ENCODE peak calls at places on chromosomes 16 and 17, in eight cellular contexts. C is cardiac muscle cell, S is thoracic aorta, H is transverse colon, D is mammary epithelial cell, E is HCT116, L is breast epithelium, O is A673. F is an unnamed sample.

GRCh38 chr16:54266363-54266955 is 20.1 kb downstream of the IRX3 start:
- DNase-seq in D (no peak), S (no peak), H (no peak), L (no peak), O (no peak), C (peak; percentile 57), E (no peak), F (no peak)

GRCh38 chr17:16991349-16992009 is 19.6 kb upstream of the TNFRSF13B start:
- DNase-seq in O (peak; percentile 88), L (peak; percentile 54), E (peak; percentile 57), D (peak; percentile 39), H (peak; percentile 90), S (no peak), C (peak; percentile 80), F (peak; percentile 93)

GRCh38 chr17:19539040-19539399 is 5.4 kb downstream of the SLC47A1 start:
- DNase-seq in H (no peak), S (no peak), C (no peak), D (no peak), E (no peak), L (no peak), O (no peak), F (no peak)

GRCh38 chr17:45430738-45431530 is 1.7 kb downstream of the ARHGAP27 start:
- DNase-seq in L (peak; percentile 74), C (peak; percentile 14), H (peak; percentile 88), S (no peak), E (no peak), D (no peak), O (no peak), F (peak; percentile 90)

GRCh38 chr16:11071829-11072228 is 127.5 kb downstream of the CLEC16A start:
- DNase-seq in E (no peak), S (no peak), D (no peak), O (no peak), C (no peak), H (no peak), L (no peak), F (no peak)

GRCh38 chr16:57645691-57646387 is 17.4 kb downstream of the ADGRG1 start:
- DNase-seq in E (no peak), O (no peak), L (peak; percentile 67), C (peak; percentile 63), H (no peak), D (peak; percentile 46), S (no peak), F (no peak)

GRCh38 chr16:50550035-50550434 is 1.8 kb downstream of the NKD1 start:
- DNase-seq in E (no peak), S (no peak), O (no peak), D (no peak), C (no peak), H (no peak), L (no peak), F (no peak)

GRCh38 chr16:86232496-86232895 is 277.8 kb upstream of the FOXF1 start:
- DNase-seq in E (no peak), L (no peak), C (no peak), H (no peak), O (no peak), D (no peak), S (no peak), F (no peak)

GRCh38 chr16:56355786-56356275 is 69.5 kb downstream of the AMFR start:
- DNase-seq in O (no peak), L (no peak), E (no peak), H (peak; percentile 6), S (no peak), D (no peak), C (peak; percentile 9), F (peak; percentile 43)

GRCh38 chr16:68298907-68299515 is 11.7 kb downstream of the SLC7A6OS start:
- DNase-seq in E (no peak), S (no peak), D (peak; percentile 75), L (no peak), O (peak; percentile 94), H (no peak), C (peak; percentile 78), F (peak; percentile 1)

GRCh38 chr17:74427048-74427762 is 4.7 kb upstream of the GPRC5C start:
- DNase-seq in L (peak; percentile 62), H (peak; percentile 85), O (no peak), D (peak; percentile 68), E (no peak), S (no peak), C (no peak), F (peak; percentile 69)

DNA sequence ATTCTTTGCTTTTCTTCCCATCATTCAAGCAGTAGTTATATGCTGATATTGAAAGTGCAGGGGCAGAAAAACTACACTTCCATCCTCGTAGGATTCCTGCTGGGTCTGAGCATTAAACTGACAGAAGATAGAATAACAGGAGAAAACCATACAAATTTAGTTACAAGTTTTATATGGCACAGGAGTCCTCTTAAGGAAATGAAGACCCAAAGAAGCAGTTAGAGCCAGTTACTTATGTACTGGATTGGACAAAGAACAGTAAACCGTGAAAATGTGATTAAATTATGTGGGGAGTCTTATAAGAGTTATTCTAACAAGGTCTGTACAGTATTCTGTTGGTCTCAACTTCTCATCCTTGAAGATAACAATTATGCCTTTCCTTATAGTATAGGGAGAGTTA is 81.2 kb upstream of the NSRP1 start:
- DNase-seq in O (peak; percentile 91), D (no peak), L (no peak), S (no peak), H (no peak), C (no peak), E (no peak), F (no peak)
- TF ChIP-seq CTCF in O (no peak), D (no peak), L (no peak), S (no peak), H (no peak), C (no peak), E (no peak), F (no peak)

DNA sequence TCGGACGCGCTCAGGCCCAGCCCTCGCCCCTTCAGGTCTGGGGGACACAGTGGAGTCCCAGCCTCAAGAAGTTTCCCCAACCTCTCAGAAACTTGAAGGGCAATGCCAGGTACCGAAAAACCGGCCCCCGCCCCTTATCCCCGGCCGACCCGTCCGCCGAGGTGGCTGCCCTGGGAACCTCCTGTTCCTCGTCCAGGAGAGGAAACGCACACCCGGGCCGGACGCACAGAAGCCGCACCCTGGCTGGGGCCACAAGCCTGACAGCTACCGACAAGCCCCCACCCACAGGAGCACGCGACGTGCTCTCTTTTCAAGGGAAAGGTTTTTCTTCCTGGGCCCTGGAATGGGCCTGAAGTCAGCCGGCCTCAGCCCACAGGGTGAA is 37.2 kb downstream of the CBFA2T3 start:
- DNase-seq in E (no peak), L (no peak), C (no peak), O (no peak), S (no peak), D (no peak), H (no peak), F (no peak)
- H3K4me1 ChIP-seq in E (peaks cover 3% of the 10 kb centered on the region), L (peaks cover 19% of the 10 kb centered on the region), C (no peaks in the 10 kb centered on the region), O (peaks cover 17% of the 10 kb centered on the region), S (peaks cover 7% of the 10 kb centered on the region), D (peaks cover 4% of the 10 kb centered on the region), H (peaks cover 37% of the 10 kb centered on the region), F (peaks cover 29% of the 10 kb centered on the region)

DNA sequence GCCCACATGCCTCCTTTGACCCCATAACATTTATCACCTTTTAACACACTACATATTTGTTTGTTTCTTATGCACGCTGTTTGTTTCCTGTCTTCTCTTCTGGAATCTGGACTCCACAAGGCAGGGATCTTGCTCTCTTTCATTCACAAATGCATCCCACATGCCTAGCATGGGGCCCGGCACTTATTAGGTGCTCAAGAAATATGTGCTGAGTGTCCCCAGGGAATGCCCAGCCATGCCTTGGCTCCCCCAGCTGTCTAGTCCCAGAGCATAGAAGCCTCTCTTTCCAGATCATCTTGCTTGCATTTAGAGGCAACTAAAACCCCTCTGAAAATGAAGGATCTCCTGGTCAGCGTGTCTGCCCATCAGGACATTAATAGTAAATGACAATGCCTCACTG is 283.7 kb downstream of the CBLN1 start:
- DNase-seq in S (no peak), E (no peak), L (no peak), H (no peak), C (no peak), O (no peak), D (no peak), F (no peak)
- H3K9me3 ChIP-seq in S (no peaks in the 10 kb centered on the region), E (no peaks in the 10 kb centered on the region), L (no peaks in the 10 kb centered on the region), H (no peaks in the 10 kb centered on the region), C (no peaks in the 10 kb centered on the region), O (no peaks in the 10 kb centered on the region), D (no peaks in the 10 kb centered on the region), F (no peaks in the 10 kb centered on the region)

GRCh38 chr16:88936008-88936912 is 40.7 kb downstream of the CBFA2T3 start:
- DNase-seq in C (no peak), E (no peak), H (peak; percentile 67), L (no peak), D (no peak), O (no peak), S (no peak), F (no peak)
- TF ChIP-seq CTCF in C (no peak), E (no peak), H (no peak), L (no peak), D (no peak), O (no peak), S (no peak), F (no peak)

DNA sequence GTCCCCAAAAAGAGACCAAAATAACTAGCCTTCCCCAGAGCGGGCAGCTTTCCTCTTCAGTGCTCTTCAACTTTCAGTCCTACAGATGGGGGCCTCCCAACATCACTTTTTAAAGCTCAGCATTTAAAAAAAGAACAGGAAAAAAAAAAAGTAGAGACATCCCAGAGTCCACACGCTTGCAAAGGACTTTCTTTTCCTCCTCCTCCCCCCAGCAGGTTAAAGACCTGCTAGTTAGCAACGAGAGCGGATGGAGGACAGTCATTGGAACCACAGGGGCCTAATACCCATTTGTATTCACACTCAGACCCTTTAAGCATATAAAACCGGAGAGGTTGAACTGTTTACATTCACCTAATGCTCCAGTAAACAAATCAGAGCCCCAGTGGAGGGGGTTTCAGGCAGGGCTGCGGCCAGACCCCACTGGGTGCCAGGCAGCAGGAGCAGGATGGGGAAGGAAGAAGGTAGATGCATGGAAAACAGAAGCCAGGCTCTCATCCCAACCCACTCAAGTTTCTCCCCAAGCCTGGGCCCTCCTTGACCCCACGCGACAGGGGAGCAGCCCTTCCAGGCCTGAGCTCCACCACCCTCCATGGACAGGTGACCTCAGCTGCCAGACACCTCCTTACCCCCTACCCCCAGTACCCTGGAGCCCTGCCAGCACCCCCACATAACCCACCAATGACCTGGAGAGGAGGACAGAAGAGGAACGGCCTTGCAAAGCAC is 15.2 kb downstream of the ZFHX3 start:
- DNase-seq in L (no peak), D (no peak), O (no peak), S (no peak), E (no peak), H (no peak), C (no peak), F (no peak)
- H3K4me1 ChIP-seq in L (peaks cover 7% of the 10 kb centered on the region), D (peaks cover 5% of the 10 kb centered on the region), O (peaks cover 44% of the 10 kb centered on the region), S (peaks cover 73% of the 10 kb centered on the region), E (peaks cover 26% of the 10 kb centered on the region), H (peaks cover 27% of the 10 kb centered on the region), C (peaks cover 90% of the 10 kb centered on the region), F (peaks cover 29% of the 10 kb centered on the region)